ENCODE peak calls at places on chromosomes 5 and 9, in four cellular contexts. L is left ventricle myocardium inferior, T is HFF-Myc, Y is ascending aorta. I is an unnamed sample.

GRCh38 chr5:173591300-173591622 is 25.2 kb downstream of the BOD1 start:
- DNase-seq in L (no peak), T (no peak), Y (no peak), I (no peak)

GRCh38 chr5:57750282-57750681 is 267.7 kb upstream of the ACTBL2 start:
- DNase-seq in L (no peak), T (no peak), Y (no peak), I (no peak)

GRCh38 chr5:179060116-179061008 is at the start of gene ZNF354C:
- DNase-seq in L (peak), T (peak), Y (peak), I (peak)

GRCh38 chr5:139746691-139747582 is 48.7 kb upstream of the PSD2 start:
- DNase-seq in L (no peak), T (no peak), Y (no peak), I (no peak)

GRCh38 chr5:158917731-158918130 is 182.0 kb downstream of the EBF1 start:
- DNase-seq in L (no peak), T (no peak), Y (no peak), I (no peak)

GRCh38 chr9:33024126-33024965 is 727 bp upstream of the DNAJA1 start:
- DNase-seq in L (no peak), T (no peak), Y (no peak), I (no peak)

GRCh38 chr5:24789631-24790354 is 145.0 kb upstream of the CDH10 start:
- DNase-seq in L (no peak), T (no peak), Y (no peak), I (no peak)

GRCh38 chr5:134153657-134154056 is 23.1 kb downstream of the SKP1 start:
- DNase-seq in L (no peak), T (no peak), Y (no peak), I (no peak)

GRCh38 chr5:152584103-152584502 is 179.0 kb upstream of the NMUR2 start:
- DNase-seq in L (no peak), T (no peak), Y (no peak), I (no peak)

GRCh38 chr5:95027151-95027721 is 257.7 kb downstream of the MCTP1 start:
- DNase-seq in L (no peak), T (no peak), Y (no peak), I (no peak)

GRCh38 chr5:126339215-126339805 is 83.9 kb upstream of the GRAMD2B start:
- DNase-seq in L (no peak), T (peak), Y (no peak), I (peak)

GRCh38 chr5:77211691-77212047 is 1.2 kb downstream of the PDE8B start:
- DNase-seq in L (no peak), T (no peak), Y (no peak), I (no peak)
- H3K4me3 ChIP-seq in L (peak), T (no peak), Y (peak), I (peak)

GRCh38 chr9:1938675-1939170 is 76.4 kb upstream of the SMARCA2 start:
- DNase-seq in L (no peak), T (no peak), Y (no peak), I (no peak)
- TF ChIP-seq CTCF in L (no peak), T (no peak), Y (no peak), I (no peak)

GRCh38 chr9:70409280-70409679 is 5.2 kb downstream of the KLF9 start:
- DNase-seq in L (no peak), T (no peak), Y (no peak), I (no peak)
- H3K4me3 ChIP-seq in L (peak), T (no peak), Y (peak), I (peak)

GRCh38 chr9:110583237-110583636 is 3.7 kb upstream of the SVEP1 start:
- DNase-seq in L (no peak), T (no peak), Y (no peak), I (no peak)
- TF ChIP-seq CTCF in L (no peak), T (peak), Y (no peak), I (no peak)

DNA sequence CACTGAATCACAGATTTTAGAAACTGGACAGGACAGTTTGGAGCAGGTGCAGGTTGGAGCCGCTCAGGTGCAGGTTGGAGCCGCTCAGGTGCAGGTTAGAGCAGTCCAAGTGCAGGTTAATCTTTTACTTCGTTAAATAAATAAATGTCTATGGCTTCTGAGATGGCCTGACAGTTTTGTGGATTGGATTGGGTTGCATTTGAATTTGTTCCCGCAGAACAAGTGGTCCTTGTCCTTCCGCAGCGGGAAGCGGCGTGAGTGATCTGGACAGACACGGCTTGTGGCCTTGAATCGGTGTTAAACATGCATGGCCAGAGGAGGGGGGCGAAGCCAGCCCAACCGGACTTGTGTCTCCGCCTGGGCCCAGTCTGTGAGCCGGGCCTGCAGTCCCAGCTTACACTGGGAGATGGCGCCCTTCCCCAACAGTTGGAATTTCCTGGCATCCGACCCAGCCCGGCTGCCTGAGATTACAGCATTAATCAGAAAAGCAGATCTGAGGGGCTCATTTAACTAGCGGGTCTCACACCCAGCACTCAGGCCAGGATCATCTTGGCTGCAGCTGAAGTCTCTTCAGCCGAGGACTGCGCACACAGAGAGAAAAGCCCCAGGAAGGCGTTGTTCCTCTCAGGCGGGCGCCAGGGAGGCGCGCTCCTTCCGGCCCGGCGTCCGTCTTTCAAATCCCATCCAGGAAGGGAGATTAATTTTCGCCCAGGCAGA is 1.5 kb upstream of the OLFM1 start:
- DNase-seq in L (peak), T (no peak), Y (peak), I (peak)
- H3K4me3 ChIP-seq in L (peak), T (no peak), Y (peak), I (peak)

GRCh38 chr9:115482747-115483146 is 364.8 kb upstream of the TNC start:
- DNase-seq in L (no peak), T (no peak), Y (no peak), I (no peak)
- TF ChIP-seq CTCF in L (no peak), T (no peak), Y (no peak), I (no peak)

GRCh38 chr9:95435074-95435728 is 81.6 kb downstream of the PTCH1 start:
- DNase-seq in L (no peak), T (no peak), Y (no peak), I (no peak)

GRCh38 chr9:95431286-95431685 is 85.5 kb downstream of the PTCH1 start:
- DNase-seq in L (no peak), T (no peak), Y (no peak), I (no peak)

GRCh38 chr9:95433096-95433852 is 83.5 kb downstream of the PTCH1 start:
- DNase-seq in L (no peak), T (no peak), Y (no peak), I (no peak)

GRCh38 chr9:95436416-95436815 is 80.4 kb downstream of the PTCH1 start:
- DNase-seq in L (no peak), T (no peak), Y (no peak), I (no peak)

GRCh38 chr9:95434116-95435073 is 82.4 kb downstream of the PTCH1 start:
- DNase-seq in L (no peak), T (no peak), Y (no peak), I (no peak)
- H3K4me3 ChIP-seq in L (no peak), T (no peak), Y (no peak), I (no peak)

GRCh38 chr5:163473613-163474243 is 13.3 kb downstream of the HMMR start:
- DNase-seq in L (no peak), T (no peak), Y (no peak), I (no peak)
- TF ChIP-seq CTCF in L (peak), T (no peak), Y (peak), I (peak)

GRCh38 chr5:147830035-147830434 is 1.4 kb downstream of the SPINK1 start:
- DNase-seq in L (no peak), T (no peak), Y (no peak), I (no peak)
- H3K4me3 ChIP-seq in L (no peak), T (no peak), Y (no peak), I (no peak)

I was measured in thoracic aorta.